ENCODE peak calls at places on chromosomes 1 and 21, in six cellular contexts. D, J, T, P, C and O are unnamed samples.
A peak's percentile ranks its signal among the peaks of the same experiment; 100 is the strongest.

GRCh38 chr21:25039461-25040380 is 567.6 kb downstream of the MRPL39 start:
- DNase-seq in D (no peak), J (no peak), T (no peak), P (no peak), C (no peak), O (peak; percentile 17)

GRCh38 chr1:163897401-163898169 is 575.8 kb downstream of the NUF2 start:
- DNase-seq in D (peak; percentile 12), J (peak; percentile 68), T (peak; percentile 37), P (peak; percentile 93), C (no peak), O (peak; percentile 98)

GRCh38 chr1:245222931-245223330 is 68.1 kb downstream of the KIF26B start:
- DNase-seq in D (no peak), J (no peak), T (no peak), P (no peak), C (no peak), O (no peak)

GRCh38 chr1:100034465-100034864 is 64.7 kb downstream of the SLC35A3 start:
- DNase-seq in D (no peak), J (no peak), T (no peak), P (no peak), C (no peak), O (peak; percentile 16)

GRCh38 chr1:51385776-51386175 is 55.4 kb upstream of the TTC39A start:
- DNase-seq in D (no peak), J (no peak), T (no peak), P (no peak), C (no peak), O (no peak)

GRCh38 chr1:194184974-194185373 is 998.6 kb upstream of the B3GALT2 start:
- DNase-seq in D (no peak), J (no peak), T (no peak), P (no peak), C (no peak), O (no peak)

GRCh38 chr1:48552420-48552819 is 80.4 kb upstream of the SPATA6 start:
- DNase-seq in D (peak; percentile 13), J (no peak), T (no peak), P (no peak), C (no peak), O (no peak)

GRCh38 chr1:3053986-3054385 is 15.0 kb upstream of the PRDM16 start:
- DNase-seq in D (no peak), J (peak; percentile 25), T (no peak), P (no peak), C (no peak), O (no peak)

GRCh38 chr1:83033682-83034081 is 965.2 kb downstream of the TTLL7 start:
- DNase-seq in D (no peak), J (no peak), T (peak; percentile 17), P (peak; percentile 34), C (no peak), O (peak; percentile 16)

GRCh38 chr1:25668931-25669573 is 52.5 kb downstream of the MAN1C1 start:
- DNase-seq in D (no peak), J (no peak), T (no peak), P (no peak), C (no peak), O (no peak)

GRCh38 chr1:169874229-169874628 is 19.5 kb downstream of the SCYL3 start:
- DNase-seq in D (no peak), J (no peak), T (peak; percentile 80), P (peak; percentile 69), C (no peak), O (peak; percentile 82)

GRCh38 chr1:76668046-76668445 is 199.2 kb upstream of the ST6GALNAC5 start:
- DNase-seq in D (no peak), J (no peak), T (no peak), P (no peak), C (no peak), O (no peak)

GRCh38 chr1:35192056-35192852 is 691 bp downstream of the SFPQ start:
- DNase-seq in D (peak; percentile 86), J (peak; percentile 92), T (no peak), P (peak; percentile 71), C (peak; percentile 69), O (peak; percentile 73)

GRCh38 chr1:71086331-71086730 is 5.5 kb upstream of the ZRANB2 start:
- DNase-seq in D (no peak), J (no peak), T (no peak), P (peak; percentile 69), C (no peak), O (peak; percentile 70)

GRCh38 chr1:31815307-31815645 is 546 bp downstream of the SPOCD1 start:
- DNase-seq in D (no peak), J (no peak), T (no peak), P (no peak), C (no peak), O (no peak)

GRCh38 chr1:80453775-80454174 is 1347.0 kb upstream of the ADGRL2 start:
- DNase-seq in D (no peak), J (no peak), T (no peak), P (no peak), C (no peak), O (no peak)

GRCh38 chr1:234699795-234700665 is 90.1 kb upstream of the IRF2BP2 start:
- DNase-seq in D (no peak), J (peak; percentile 80), T (peak; percentile 38), P (peak; percentile 63), C (no peak), O (peak; percentile 68)

GRCh38 chr1:63935148-63935547 is 161.3 kb downstream of the ROR1 start:
- DNase-seq in D (peak; percentile 64), J (no peak), T (no peak), P (no peak), C (no peak), O (no peak)

GRCh38 chr1:60262701-60263100 is 189.1 kb upstream of the C1orf87 start:
- DNase-seq in D (no peak), J (no peak), T (no peak), P (peak; percentile 26), C (no peak), O (no peak)

GRCh38 chr21:29676395-29676794 is 263.4 kb downstream of the GRIK1 start:
- DNase-seq in D (no peak), J (no peak), T (no peak), P (no peak), C (no peak), O (no peak)

GRCh38 chr1:64584479-64584878 is 114.5 kb downstream of the CACHD1 start:
- DNase-seq in D (no peak), J (no peak), T (no peak), P (no peak), C (no peak), O (no peak)

GRCh38 chr1:154703207-154703606 is 95.2 kb upstream of the ADAR start:
- DNase-seq in D (no peak), J (no peak), T (no peak), P (no peak), C (no peak), O (no peak)

GRCh38 chr1:240337795-240338194 is 246.1 kb downstream of the FMN2 start:
- DNase-seq in D (no peak), J (peak; percentile 67), T (peak; percentile 72), P (peak; percentile 95), C (no peak), O (peak; percentile 98)

GRCh38 chr1:35650416-35650815 is 9.1 kb upstream of the PSMB2 start:
- DNase-seq in D (no peak), J (no peak), T (no peak), P (no peak), C (no peak), O (no peak)

GRCh38 chr1:235651170-235651806 is 1.7 kb upstream of the GNG4 start:
- DNase-seq in D (no peak), J (no peak), T (no peak), P (no peak), C (no peak), O (no peak)

GRCh38 chr1:66520655-66521054 is 13.3 kb upstream of the SGIP1 start:
- DNase-seq in D (no peak), J (no peak), T (no peak), P (no peak), C (no peak), O (no peak)

GRCh38 chr21:32687946-32688345 is 39.9 kb downstream of the SYNJ1 start:
- DNase-seq in D (no peak), J (no peak), T (no peak), P (no peak), C (no peak), O (no peak)
- TF ChIP-seq CTCF in D (no peak), J (no peak), T (no peak), P (no peak), C (no peak), O (no peak)

GRCh38 chr1:23357112-23357908 is 12.3 kb downstream of the ZNF436 start:
- DNase-seq in D (no peak), J (no peak), T (no peak), P (no peak), C (no peak), O (no peak)

GRCh38 chr1:23356451-23356850 is 12.4 kb upstream of the HNRNPR start:
- DNase-seq in D (no peak), J (no peak), T (no peak), P (no peak), C (no peak), O (no peak)

GRCh38 chr1:23358310-23358709 is 11.3 kb downstream of the ZNF436 start:
- DNase-seq in D (no peak), J (no peak), T (no peak), P (no peak), C (no peak), O (no peak)

GRCh38 chr1:23352096-23352695 is 8.1 kb upstream of the HNRNPR start:
- DNase-seq in D (no peak), J (no peak), T (no peak), P (no peak), C (no peak), O (no peak)

GRCh38 chr1:23354260-23354659 is 10.2 kb upstream of the HNRNPR start:
- DNase-seq in D (no peak), J (no peak), T (no peak), P (no peak), C (no peak), O (no peak)
- TF ChIP-seq CTCF in D (no peak), J (no peak), T (peak; percentile 4), P (no peak), C (no peak), O (no peak)

DNA sequence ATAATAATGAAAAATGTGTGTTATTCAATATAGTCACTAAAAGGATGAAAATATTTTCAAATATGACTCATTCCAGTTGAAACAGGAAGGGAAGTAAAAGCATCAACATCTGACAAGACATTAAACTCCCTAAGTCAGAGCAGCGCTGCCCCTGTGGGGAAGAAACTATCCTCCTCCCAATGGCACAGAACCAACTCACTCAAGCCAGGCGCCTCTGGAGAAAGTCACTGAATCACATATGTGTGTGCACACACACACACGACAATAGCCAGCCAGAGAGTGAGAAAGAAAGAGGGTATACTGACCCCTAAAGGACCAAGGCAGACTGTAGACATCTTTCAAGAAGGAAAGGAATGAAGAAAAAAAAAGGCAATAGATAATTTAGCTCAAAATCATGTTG is 126.9 kb downstream of the SETD4 start:
- DNase-seq in D (no peak), J (peak; percentile 86), T (peak; percentile 90), P (peak; percentile 96), C (peak; percentile 60), O (peak; percentile 95)
- TF ChIP-seq CTCF in D (peak; percentile 16), J (no peak), T (peak; percentile 45), P (peak; percentile 45), C (peak; percentile 36), O (peak; percentile 62)

GRCh38 chr1:164912290-164912689 is 353.3 kb downstream of the PBX1 start:
- DNase-seq in D (no peak), J (no peak), T (no peak), P (no peak), C (no peak), O (no peak)

DNA sequence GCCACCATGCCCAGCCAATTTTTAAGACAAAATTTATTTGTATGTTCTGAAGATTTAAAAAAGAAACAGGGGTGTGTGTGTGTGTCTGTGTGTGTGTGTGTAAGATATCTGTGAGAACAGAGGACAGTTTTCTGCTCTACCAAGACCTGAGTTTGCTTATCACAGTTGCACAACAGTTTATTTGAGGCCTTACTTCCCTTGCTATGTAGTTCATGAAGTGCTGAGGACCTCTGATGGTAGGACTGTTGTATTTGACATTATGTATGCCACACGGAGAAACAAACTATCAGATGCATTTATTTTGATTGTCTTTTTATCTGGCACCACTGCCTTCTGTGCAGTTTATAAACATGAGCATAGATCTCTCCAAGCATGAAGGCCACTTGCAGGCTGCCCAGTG is 355.2 kb downstream of the PBX1 start:
- DNase-seq in D (no peak), J (no peak), T (peak; percentile 5), P (peak; percentile 25), C (no peak), O (peak; percentile 58)
- TF ChIP-seq CTCF in D (peak; percentile 66), J (no peak), T (peak; percentile 14), P (peak; percentile 22), C (peak; percentile 11), O (peak; percentile 51)